ENCODE peak calls at places on chromosomes 3 and 15, in eight cellular contexts. One of them, this sample, is unnamed.
A peak's percentile ranks its signal among the peaks of the same experiment; 100 is the strongest.

GRCh38 chr3:13518516-13519351 is 30.2 kb upstream of the FBLN2 start:
- DNase-seq in mammary epithelial cell: no peak
- DNase-seq in GM12865: no peak
- DNase-seq in foreskin fibroblast: peak; percentile 57
- DNase-seq in hepatocyte: no peak
- DNase-seq in upper lobe of left lung: peak; percentile 79
- DNase-seq in endothelial cell of umbilical vein: no peak
- DNase-seq in fibroblast of the aortic adventitia: peak; percentile 77
- DNase-seq in this sample: peak; percentile 59

GRCh38 chr15:43208052-43209002 is 12.5 kb downstream of the EPB42 start:
- DNase-seq in mammary epithelial cell: no peak
- DNase-seq in GM12865: no peak
- DNase-seq in foreskin fibroblast: no peak
- DNase-seq in hepatocyte: no peak
- DNase-seq in upper lobe of left lung: no peak
- DNase-seq in endothelial cell of umbilical vein: no peak
- DNase-seq in fibroblast of the aortic adventitia: no peak
- DNase-seq in this sample: no peak

GRCh38 chr15:29064290-29064689 is 178.5 kb downstream of the APBA2 start:
- DNase-seq in mammary epithelial cell: no peak
- DNase-seq in GM12865: no peak
- DNase-seq in foreskin fibroblast: no peak
- DNase-seq in hepatocyte: no peak
- DNase-seq in upper lobe of left lung: no peak
- DNase-seq in endothelial cell of umbilical vein: no peak
- DNase-seq in fibroblast of the aortic adventitia: no peak
- DNase-seq in this sample: no peak

GRCh38 chr15:41917767-41918430 is 24.0 kb upstream of the SPTBN5 start:
- DNase-seq in mammary epithelial cell: peak; percentile 70
- DNase-seq in GM12865: no peak
- DNase-seq in foreskin fibroblast: peak; percentile 72
- DNase-seq in hepatocyte: peak; percentile 77
- DNase-seq in upper lobe of left lung: no peak
- DNase-seq in endothelial cell of umbilical vein: peak; percentile 71
- DNase-seq in fibroblast of the aortic adventitia: peak; percentile 83
- DNase-seq in this sample: no peak

GRCh38 chr3:181974198-181974597 is 262.5 kb downstream of the SOX2 start:
- DNase-seq in mammary epithelial cell: peak; percentile 86
- DNase-seq in GM12865: no peak
- DNase-seq in foreskin fibroblast: no peak
- DNase-seq in hepatocyte: no peak
- DNase-seq in upper lobe of left lung: no peak
- DNase-seq in endothelial cell of umbilical vein: no peak
- DNase-seq in fibroblast of the aortic adventitia: no peak
- DNase-seq in this sample: no peak

GRCh38 chr15:57213783-57214366 is 162.4 kb upstream of the CGNL1 start:
- DNase-seq in mammary epithelial cell: peak; percentile 24
- DNase-seq in GM12865: peak; percentile 36
- DNase-seq in foreskin fibroblast: peak; percentile 69
- DNase-seq in hepatocyte: peak; percentile 40
- DNase-seq in upper lobe of left lung: no peak
- DNase-seq in endothelial cell of umbilical vein: peak; percentile 76
- DNase-seq in fibroblast of the aortic adventitia: peak; percentile 72
- DNase-seq in this sample: no peak

GRCh38 chr3:195908439-195909293 is at the start of gene TNK2:
- DNase-seq in mammary epithelial cell: no peak
- DNase-seq in GM12865: peak; percentile 45
- DNase-seq in foreskin fibroblast: peak; percentile 54
- DNase-seq in hepatocyte: peak; percentile 63
- DNase-seq in upper lobe of left lung: peak; percentile 89
- DNase-seq in endothelial cell of umbilical vein: no peak
- DNase-seq in fibroblast of the aortic adventitia: no peak
- DNase-seq in this sample: no peak

GRCh38 chr3:12972043-12972442 is 101.2 kb downstream of the IQSEC1 start:
- DNase-seq in mammary epithelial cell: no peak
- DNase-seq in GM12865: no peak
- DNase-seq in foreskin fibroblast: no peak
- DNase-seq in hepatocyte: no peak
- DNase-seq in upper lobe of left lung: no peak
- DNase-seq in endothelial cell of umbilical vein: no peak
- DNase-seq in fibroblast of the aortic adventitia: no peak
- DNase-seq in this sample: no peak

GRCh38 chr3:50503947-50504346 is 513 bp upstream of the CACNA2D2 start:
- DNase-seq in mammary epithelial cell: no peak
- DNase-seq in GM12865: no peak
- DNase-seq in foreskin fibroblast: no peak
- DNase-seq in hepatocyte: no peak
- DNase-seq in upper lobe of left lung: no peak
- DNase-seq in endothelial cell of umbilical vein: no peak
- DNase-seq in fibroblast of the aortic adventitia: no peak
- DNase-seq in this sample: no peak

GRCh38 chr15:31554261-31554660 is 227.6 kb downstream of the KLF13 start:
- DNase-seq in mammary epithelial cell: no peak
- DNase-seq in GM12865: peak; percentile 6
- DNase-seq in foreskin fibroblast: peak; percentile 79
- DNase-seq in hepatocyte: no peak
- DNase-seq in upper lobe of left lung: peak; percentile 77
- DNase-seq in endothelial cell of umbilical vein: peak; percentile 80
- DNase-seq in fibroblast of the aortic adventitia: peak; percentile 93
- DNase-seq in this sample: peak; percentile 67

GRCh38 chr3:180679178-180680096 is at the start of gene CCDC39:
- DNase-seq in mammary epithelial cell: peak; percentile 83
- DNase-seq in GM12865: peak; percentile 86
- DNase-seq in foreskin fibroblast: peak; percentile 81
- DNase-seq in hepatocyte: peak; percentile 84
- DNase-seq in upper lobe of left lung: peak; percentile 86
- DNase-seq in endothelial cell of umbilical vein: peak; percentile 59
- DNase-seq in fibroblast of the aortic adventitia: peak; percentile 56
- DNase-seq in this sample: peak; percentile 53

GRCh38 chr3:51024765-51025681 is 350.3 kb downstream of the DOCK3 start:
- DNase-seq in mammary epithelial cell: no peak
- DNase-seq in GM12865: peak; percentile 45
- DNase-seq in foreskin fibroblast: no peak
- DNase-seq in hepatocyte: peak; percentile 13
- DNase-seq in upper lobe of left lung: no peak
- DNase-seq in endothelial cell of umbilical vein: no peak
- DNase-seq in fibroblast of the aortic adventitia: no peak
- DNase-seq in this sample: no peak

GRCh38 chr15:91456251-91456718 is 356.2 kb downstream of the SV2B start:
- DNase-seq in mammary epithelial cell: peak; percentile 100
- DNase-seq in GM12865: no peak
- DNase-seq in foreskin fibroblast: no peak
- DNase-seq in hepatocyte: no peak
- DNase-seq in upper lobe of left lung: no peak
- DNase-seq in endothelial cell of umbilical vein: no peak
- DNase-seq in fibroblast of the aortic adventitia: peak; percentile 32
- DNase-seq in this sample: no peak

GRCh38 chr3:17183951-17184550 is 299.3 kb downstream of the PLCL2 start:
- DNase-seq in mammary epithelial cell: peak; percentile 48
- DNase-seq in GM12865: no peak
- DNase-seq in foreskin fibroblast: peak; percentile 61
- DNase-seq in hepatocyte: no peak
- DNase-seq in upper lobe of left lung: no peak
- DNase-seq in endothelial cell of umbilical vein: peak; percentile 12
- DNase-seq in fibroblast of the aortic adventitia: peak; percentile 71
- DNase-seq in this sample: no peak

GRCh38 chr3:187746059-187746453 is 788 bp upstream of the BCL6 start:
- DNase-seq in mammary epithelial cell: no peak
- DNase-seq in GM12865: no peak
- DNase-seq in foreskin fibroblast: peak; percentile 29
- DNase-seq in hepatocyte: no peak
- DNase-seq in upper lobe of left lung: no peak
- DNase-seq in endothelial cell of umbilical vein: no peak
- DNase-seq in fibroblast of the aortic adventitia: peak; percentile 62
- DNase-seq in this sample: no peak

GRCh38 chr3:24502690-24503089 is 8.0 kb upstream of the THRB start:
- DNase-seq in mammary epithelial cell: peak; percentile 80
- DNase-seq in GM12865: no peak
- DNase-seq in foreskin fibroblast: peak; percentile 61
- DNase-seq in hepatocyte: no peak
- DNase-seq in upper lobe of left lung: no peak
- DNase-seq in endothelial cell of umbilical vein: peak; percentile 18
- DNase-seq in fibroblast of the aortic adventitia: no peak
- DNase-seq in this sample: no peak

GRCh38 chr3:12545473-12545791 is at the start of gene MKRN2OS:
- DNase-seq in mammary epithelial cell: peak; percentile 91
- DNase-seq in GM12865: no peak
- DNase-seq in foreskin fibroblast: no peak
- DNase-seq in hepatocyte: peak; percentile 79
- DNase-seq in upper lobe of left lung: no peak
- DNase-seq in endothelial cell of umbilical vein: no peak
- DNase-seq in fibroblast of the aortic adventitia: no peak
- DNase-seq in this sample: no peak

GRCh38 chr15:55106155-55106554 is 90.6 kb downstream of the RSL24D1 start:
- DNase-seq in mammary epithelial cell: no peak
- DNase-seq in GM12865: no peak
- DNase-seq in foreskin fibroblast: no peak
- DNase-seq in hepatocyte: no peak
- DNase-seq in upper lobe of left lung: no peak
- DNase-seq in endothelial cell of umbilical vein: no peak
- DNase-seq in fibroblast of the aortic adventitia: no peak
- DNase-seq in this sample: no peak

GRCh38 chr15:89654847-89655805 is at the start of gene KIF7:
- DNase-seq in mammary epithelial cell: peak; percentile 19
- DNase-seq in GM12865: no peak
- DNase-seq in foreskin fibroblast: peak; percentile 75
- DNase-seq in hepatocyte: peak; percentile 83
- DNase-seq in upper lobe of left lung: peak; percentile 87
- DNase-seq in endothelial cell of umbilical vein: peak; percentile 63
- DNase-seq in fibroblast of the aortic adventitia: peak; percentile 30
- DNase-seq in this sample: no peak

GRCh38 chr15:51735611-51736010 is 1.8 kb downstream of the LYSMD2 start:
- DNase-seq in mammary epithelial cell: no peak
- DNase-seq in GM12865: peak; percentile 45
- DNase-seq in foreskin fibroblast: no peak
- DNase-seq in hepatocyte: no peak
- DNase-seq in upper lobe of left lung: no peak
- DNase-seq in endothelial cell of umbilical vein: no peak
- DNase-seq in fibroblast of the aortic adventitia: no peak
- DNase-seq in this sample: no peak

GRCh38 chr15:53829471-53829870 is 70.0 kb upstream of the WDR72 start:
- DNase-seq in mammary epithelial cell: no peak
- DNase-seq in GM12865: no peak
- DNase-seq in foreskin fibroblast: no peak
- DNase-seq in hepatocyte: no peak
- DNase-seq in upper lobe of left lung: no peak
- DNase-seq in endothelial cell of umbilical vein: no peak
- DNase-seq in fibroblast of the aortic adventitia: no peak
- DNase-seq in this sample: no peak

DNA sequence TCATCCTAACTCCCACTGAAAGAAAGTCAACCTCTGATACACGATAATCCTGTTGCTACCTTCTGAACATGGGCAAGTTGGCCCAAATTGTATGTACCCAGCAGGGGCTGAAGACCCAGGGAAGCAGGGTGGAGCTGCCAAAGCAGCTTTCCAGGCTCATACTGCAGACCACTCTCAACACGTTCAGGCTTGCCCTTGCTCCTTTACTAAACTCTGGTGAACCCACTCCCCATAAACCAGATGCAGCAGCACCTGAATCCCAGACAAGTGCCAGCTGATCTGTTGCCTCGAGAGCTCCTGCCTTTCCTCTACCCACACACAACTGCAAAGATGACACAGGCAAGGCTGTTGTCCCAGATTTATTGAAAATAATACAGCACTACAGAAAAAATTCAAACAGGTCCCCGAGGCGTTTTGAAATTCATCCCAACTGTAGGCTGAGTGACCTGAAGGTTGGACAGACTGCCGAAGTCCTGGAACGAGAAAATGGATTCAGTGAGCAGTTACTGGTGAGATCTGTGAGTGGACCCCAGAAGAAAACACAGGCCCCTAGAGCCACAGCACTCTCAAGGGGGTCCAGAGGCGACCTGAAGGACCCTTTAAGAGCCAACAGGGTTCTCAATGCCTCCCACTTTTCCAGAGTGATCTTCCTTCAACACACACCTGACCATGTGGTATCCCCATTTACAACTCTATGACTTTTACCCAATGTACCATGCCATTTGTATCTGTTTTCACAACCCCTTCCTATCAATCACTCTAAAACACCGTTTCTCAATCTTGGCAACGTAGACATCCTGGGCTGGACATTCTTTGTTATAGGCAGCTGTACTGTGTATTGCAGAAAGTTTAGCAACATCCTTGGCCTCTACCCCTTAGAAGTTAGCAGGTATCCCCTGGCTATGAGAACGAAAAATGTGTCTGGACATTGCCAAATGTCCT is 3.6 kb downstream of the RPS17 start:
- DNase-seq in mammary epithelial cell: no peak
- DNase-seq in GM12865: no peak
- DNase-seq in foreskin fibroblast: no peak
- DNase-seq in hepatocyte: no peak
- DNase-seq in upper lobe of left lung: no peak
- DNase-seq in endothelial cell of umbilical vein: no peak
- DNase-seq in fibroblast of the aortic adventitia: no peak
- DNase-seq in this sample: no peak
- H3K4me3 ChIP-seq in mammary epithelial cell: no peak overlapping the region
- H3K4me3 ChIP-seq in GM12865: no peak overlapping the region
- H3K4me3 ChIP-seq in foreskin fibroblast: no peak overlapping the region
- H3K4me3 ChIP-seq in hepatocyte: no peak overlapping the region
- H3K4me3 ChIP-seq in upper lobe of left lung: no peak overlapping the region
- H3K4me3 ChIP-seq in endothelial cell of umbilical vein: no peak overlapping the region
- H3K4me3 ChIP-seq in fibroblast of the aortic adventitia: no peak overlapping the region
- H3K4me3 ChIP-seq in this sample: no peak overlapping the region

GRCh38 chr3:38153221-38153620 is 12.1 kb upstream of the OXSR1 start:
- DNase-seq in mammary epithelial cell: no peak
- DNase-seq in GM12865: no peak
- DNase-seq in foreskin fibroblast: no peak
- DNase-seq in hepatocyte: no peak
- DNase-seq in upper lobe of left lung: no peak
- DNase-seq in endothelial cell of umbilical vein: no peak
- DNase-seq in fibroblast of the aortic adventitia: no peak
- DNase-seq in this sample: no peak
- TF ChIP-seq CTCF in mammary epithelial cell: no peak
- TF ChIP-seq CTCF in GM12865: no peak
- TF ChIP-seq CTCF in foreskin fibroblast: no peak
- TF ChIP-seq CTCF in hepatocyte: no peak
- TF ChIP-seq CTCF in upper lobe of left lung: no peak
- TF ChIP-seq CTCF in endothelial cell of umbilical vein: no peak
- TF ChIP-seq CTCF in fibroblast of the aortic adventitia: no peak
- TF ChIP-seq CTCF in this sample: no peak

DNA sequence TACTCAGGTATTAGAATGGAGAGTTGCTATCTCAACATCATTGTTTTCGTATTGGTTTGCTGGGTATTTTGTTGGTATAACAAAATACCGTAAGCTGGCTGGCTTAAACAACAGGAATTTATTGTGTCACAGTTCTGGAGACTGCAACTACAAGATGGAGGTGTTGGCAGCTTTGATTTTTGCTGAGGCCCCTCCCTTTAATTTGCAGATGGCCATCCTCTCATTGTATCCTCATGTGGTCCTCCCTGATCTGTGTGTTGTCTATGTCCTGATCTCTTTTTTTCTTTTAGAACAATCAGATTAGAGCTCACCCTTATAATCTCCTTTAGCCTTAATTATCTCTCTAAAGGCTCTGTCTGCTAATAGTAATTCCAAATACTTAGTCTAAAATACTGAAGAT is 299.8 kb upstream of the GOLIM4 start:
- DNase-seq in mammary epithelial cell: no peak
- DNase-seq in GM12865: no peak
- DNase-seq in foreskin fibroblast: no peak
- DNase-seq in hepatocyte: no peak
- DNase-seq in upper lobe of left lung: no peak
- DNase-seq in endothelial cell of umbilical vein: no peak
- DNase-seq in fibroblast of the aortic adventitia: no peak
- DNase-seq in this sample: no peak
- H3K4me3 ChIP-seq in mammary epithelial cell: no peak overlapping the region
- H3K4me3 ChIP-seq in GM12865: no peak overlapping the region
- H3K4me3 ChIP-seq in foreskin fibroblast: no peak overlapping the region
- H3K4me3 ChIP-seq in hepatocyte: no peak overlapping the region
- H3K4me3 ChIP-seq in upper lobe of left lung: no peak overlapping the region
- H3K4me3 ChIP-seq in endothelial cell of umbilical vein: no peak overlapping the region
- H3K4me3 ChIP-seq in fibroblast of the aortic adventitia: no peak overlapping the region
- H3K4me3 ChIP-seq in this sample: no peak overlapping the region

GRCh38 chr15:85005319-85005718 is 23.7 kb downstream of the PDE8A start:
- DNase-seq in mammary epithelial cell: no peak
- DNase-seq in GM12865: no peak
- DNase-seq in foreskin fibroblast: peak; percentile 54
- DNase-seq in hepatocyte: no peak
- DNase-seq in upper lobe of left lung: no peak
- DNase-seq in endothelial cell of umbilical vein: no peak
- DNase-seq in fibroblast of the aortic adventitia: peak; percentile 35
- DNase-seq in this sample: no peak
- TF ChIP-seq CTCF in mammary epithelial cell: no peak
- TF ChIP-seq CTCF in GM12865: no peak
- TF ChIP-seq CTCF in foreskin fibroblast: no peak
- TF ChIP-seq CTCF in hepatocyte: no peak
- TF ChIP-seq CTCF in upper lobe of left lung: no peak
- TF ChIP-seq CTCF in endothelial cell of umbilical vein: peak; percentile 4
- TF ChIP-seq CTCF in fibroblast of the aortic adventitia: no peak
- TF ChIP-seq CTCF in this sample: no peak